ENCODE peak calls at places on chromosomes 3 and 15, in ten cellular contexts. P is effector CD4-positive, alpha-beta T cell; O is nephron progenitor cell; Q is nucleus accumbens; H is COR-L47; J is colonic mucosa; C is AML-193; L is activated CD4-positive, alpha-beta T cell treated with anti-CD3 and anti-CD28 coated beads, Interleukin-2, amount 50 U/mL, for 24 hours; W is DMS153; G is smooth muscle cell of the brain vasculature. U is an unnamed sample.

GRCh38 chr15:31486506-31486905 is 159.9 kb downstream of the KLF13 start:
- DNase-seq in P (no peak), O (no peak), Q (no peak), H (no peak), J (no peak), C (no peak), L (no peak), W (no peak), G (no peak), U (no peak)

GRCh38 chr3:188043891-188044290 is 110.1 kb upstream of the LPP start:
- DNase-seq in P (no peak), O (no peak), Q (no peak), H (no peak), J (no peak), C (no peak), L (no peak), W (no peak), G (no peak), U (no peak)

GRCh38 chr3:54003136-54003535 is 111.5 kb upstream of the SELENOK start:
- DNase-seq in P (no peak), O (no peak), Q (no peak), H (no peak), J (no peak), C (no peak), L (no peak), W (no peak), G (no peak), U (no peak)

GRCh38 chr15:49441816-49442215 is 18.8 kb downstream of the FGF7 start:
- DNase-seq in P (no peak), O (no peak), Q (no peak), H (no peak), J (no peak), C (no peak), L (no peak), W (no peak), G (no peak), U (no peak)

GRCh38 chr15:67185621-67186225 is 68.7 kb downstream of the AAGAB start:
- DNase-seq in P (no peak), O (no peak), Q (no peak), H (no peak), J (no peak), C (no peak), L (no peak), W (no peak), G (no peak), U (no peak)

GRCh38 chr3:52232279-52233107 is 6.5 kb downstream of the TWF2 start:
- DNase-seq in P (no peak), O (no peak), Q (no peak), H (no peak), J (no peak), C (no peak), L (no peak), W (no peak), G (no peak), U (no peak)

GRCh38 chr15:68313501-68314390 is 36.2 kb downstream of the FEM1B start:
- DNase-seq in P (no peak), O (no peak), Q (no peak), H (no peak), J (no peak), C (no peak), L (no peak), W (no peak), G (no peak), U (no peak)

GRCh38 chr15:62844564-62845235 is 197.8 kb upstream of the TPM1 start:
- DNase-seq in P (no peak), O (no peak), Q (no peak), H (no peak), J (no peak), C (no peak), L (no peak), W (no peak), G (no peak), U (no peak)

GRCh38 chr15:48222627-48223026 is 16.5 kb downstream of the SLC12A1 start:
- DNase-seq in P (no peak), O (no peak), Q (no peak), H (no peak), J (no peak), C (no peak), L (no peak), W (no peak), G (no peak), U (no peak)

GRCh38 chr3:101193957-101194356 is 126.4 kb downstream of the IMPG2 start:
- DNase-seq in P (no peak), O (no peak), Q (no peak), H (no peak), J (no peak), C (no peak), L (no peak), W (no peak), G (no peak), U (no peak)

GRCh38 chr3:114442251-114442650 is 148.4 kb downstream of the TIGIT start:
- DNase-seq in P (no peak), O (no peak), Q (peak), H (no peak), J (no peak), C (no peak), L (no peak), W (no peak), G (no peak), U (peak)

GRCh38 chr15:60255390-60255789 is 142.4 kb downstream of the ANXA2 start:
- DNase-seq in P (no peak), O (no peak), Q (no peak), H (no peak), J (no peak), C (no peak), L (no peak), W (no peak), G (no peak), U (no peak)

GRCh38 chr3:132623646-132624045 is 26.6 kb downstream of the ACKR4 start:
- DNase-seq in P (no peak), O (no peak), Q (no peak), H (no peak), J (no peak), C (no peak), L (no peak), W (no peak), G (no peak), U (no peak)

GRCh38 chr3:56453027-56453426 is 15.2 kb downstream of the ERC2 start:
- DNase-seq in P (no peak), O (no peak), Q (no peak), H (no peak), J (no peak), C (no peak), L (no peak), W (no peak), G (no peak), U (no peak)

GRCh38 chr15:101807345-101807945 is 4.1 kb downstream of the OR4F6 start:
- DNase-seq in P (no peak), O (no peak), Q (no peak), H (no peak), J (no peak), C (no peak), L (no peak), W (no peak), G (no peak), U (no peak)

GRCh38 chr3:129530331-129530761 is 1.9 kb downstream of the RHO start:
- DNase-seq in P (no peak), O (no peak), Q (no peak), H (no peak), J (no peak), C (no peak), L (no peak), W (no peak), G (no peak), U (no peak)

GRCh38 chr3:125683067-125683844 is 88.0 kb upstream of the OSBPL11 start:
- DNase-seq in P (no peak), O (no peak), Q (no peak), H (no peak), J (no peak), C (no peak), L (no peak), W (no peak), G (no peak), U (no peak)

GRCh38 chr15:95119041-95119440 is 887.7 kb downstream of the MCTP2 start:
- DNase-seq in P (no peak), O (no peak), Q (no peak), H (no peak), J (no peak), C (no peak), L (no peak), W (no peak), G (no peak), U (no peak)

GRCh38 chr3:184914628-184915027 is 102.7 kb downstream of the VPS8 start:
- DNase-seq in P (no peak), O (no peak), Q (no peak), H (no peak), J (no peak), C (no peak), L (no peak), W (no peak), G (no peak), U (no peak)

GRCh38 chr15:77915261-77915960 is 162.1 kb downstream of the TBC1D2B start:
- DNase-seq in P (no peak), O (no peak), Q (no peak), H (no peak), J (no peak), C (no peak), L (no peak), W (no peak), G (no peak), U (no peak)

GRCh38 chr3:58073315-58074125 is 65.3 kb downstream of the FLNB start:
- DNase-seq in P (no peak), O (no peak), Q (no peak), H (no peak), J (no peak), C (no peak), L (no peak), W (no peak), G (no peak), U (no peak)

GRCh38 chr3:38070013-38070412 is 31.0 kb downstream of the DLEC1 start:
- DNase-seq in P (no peak), O (no peak), Q (no peak), H (no peak), J (no peak), C (no peak), L (no peak), W (no peak), G (no peak), U (no peak)

U was measured in amniotic stem cell.